ENCODE peak calls at places on chromosomes 3 and 15, in four cellular contexts. H is tibial artery, Y is adrenal gland, W is IMR-90. T is an unnamed sample.

GRCh38 chr3:139797724-139798343 is 120.1 kb upstream of the NMNAT3 start:
- DNase-seq in W (peak), Y (peak), H (no peak), T (no peak)

GRCh38 chr15:65059369-65059750 is 8.4 kb downstream of the RASL12 start:
- DNase-seq in W (no peak), H (peak), Y (no peak), T (no peak)

GRCh38 chr15:53569756-53570480 is 189.5 kb downstream of the WDR72 start:
- DNase-seq in Y (no peak), W (no peak), H (no peak), T (no peak)

GRCh38 chr3:33061782-33062181 is 35.2 kb downstream of the GLB1 start:
- DNase-seq in Y (no peak), H (no peak), W (peak), T (no peak)

GRCh38 chr3:150362515-150363302 is 45.4 kb upstream of the TSC22D2 start:
- DNase-seq in W (no peak), Y (no peak), H (no peak), T (no peak)

GRCh38 chr3:23288286-23288685 is 85.2 kb downstream of the UBE2E2 start:
- DNase-seq in H (no peak), W (peak), Y (no peak), T (no peak)

GRCh38 chr3:44991326-44991725 is 15.3 kb downstream of the EXOSC7 start:
- DNase-seq in H (no peak), Y (no peak), W (no peak), T (no peak)

GRCh38 chr3:18883553-18883952 is 264.8 kb upstream of the KCNH8 start:
- DNase-seq in Y (no peak), H (no peak), W (no peak), T (no peak)

GRCh38 chr3:101719604-101720185 is 4.7 kb upstream of the CEP97 start:
- DNase-seq in W (no peak), H (no peak), Y (no peak), T (no peak)

GRCh38 chr3:39638286-39638685 is 170.8 kb downstream of the MOBP start:
- DNase-seq in H (no peak), Y (no peak), W (no peak), T (no peak)

GRCh38 chr3:135694142-135694541 is 271.4 kb upstream of the PPP2R3A start:
- DNase-seq in W (no peak), Y (no peak), H (no peak), T (no peak)

GRCh38 chr3:64393193-64393592 is 167.9 kb upstream of the PRICKLE2 start:
- DNase-seq in H (no peak), Y (no peak), W (no peak), T (no peak)

GRCh38 chr15:38154837-38155236 is 97.8 kb upstream of the SPRED1 start:
- DNase-seq in H (no peak), Y (no peak), W (no peak), T (no peak)

GRCh38 chr15:40330368-40330836 is 6.9 kb downstream of the INAFM2 start:
- DNase-seq in W (peak), H (peak), Y (peak), T (no peak)

GRCh38 chr15:99385865-99386264 is 134.6 kb downstream of the LRRC28 start:
- DNase-seq in W (peak), H (no peak), Y (peak), T (no peak)
- TF ChIP-seq CTCF in W (no peak), H (no peak), Y (no peak), T (no peak)

GRCh38 chr3:109356442-109357155 is 19.3 kb upstream of the DPPA4 start:
- DNase-seq in H (no peak), W (no peak), Y (no peak), T (no peak)
- H3K4me3 ChIP-seq in H (no peak), W (no peak), Y (no peak), T (no peak)

GRCh38 chr3:17724122-17724521 is 18.3 kb downstream of the TBC1D5 start:
- DNase-seq in Y (no peak), W (no peak), H (no peak), T (no peak)

GRCh38 chr3:17730318-17730967 is 12.0 kb downstream of the TBC1D5 start:
- DNase-seq in H (no peak), Y (no peak), W (peak), T (no peak)

GRCh38 chr3:17724948-17725347 is 17.5 kb downstream of the TBC1D5 start:
- DNase-seq in H (no peak), Y (no peak), W (no peak), T (no peak)

DNA sequence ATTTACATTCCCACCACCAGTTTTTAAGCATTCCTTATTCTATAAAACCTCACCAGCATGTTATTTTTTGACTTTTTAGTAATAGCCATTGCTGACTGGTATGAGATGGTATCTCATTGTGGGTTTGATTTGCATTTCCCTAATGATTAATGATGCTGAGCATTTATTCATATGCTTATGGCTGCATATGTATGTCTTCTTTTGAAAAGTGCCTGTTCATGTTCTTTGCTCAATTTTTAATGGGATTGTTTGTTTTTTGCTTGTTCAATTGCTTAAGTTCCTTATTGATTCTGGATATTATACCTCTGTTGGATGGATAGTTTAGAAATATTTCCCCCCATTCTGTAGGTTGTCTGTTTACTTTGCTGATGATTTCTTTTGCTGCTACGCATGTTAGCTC is 16.1 kb downstream of the TBC1D5 start:
- DNase-seq in Y (no peak), W (no peak), H (no peak), T (no peak)
- H3K27ac ChIP-seq in Y (no peak), W (no peak), H (no peak), T (no peak)

GRCh38 chr3:134640872-134641470 is 9.9 kb downstream of the KY start:
- DNase-seq in H (no peak), Y (no peak), W (peak), T (peak)
- TF ChIP-seq CTCF in H (no peak), Y (peak), W (peak), T (no peak)

DNA sequence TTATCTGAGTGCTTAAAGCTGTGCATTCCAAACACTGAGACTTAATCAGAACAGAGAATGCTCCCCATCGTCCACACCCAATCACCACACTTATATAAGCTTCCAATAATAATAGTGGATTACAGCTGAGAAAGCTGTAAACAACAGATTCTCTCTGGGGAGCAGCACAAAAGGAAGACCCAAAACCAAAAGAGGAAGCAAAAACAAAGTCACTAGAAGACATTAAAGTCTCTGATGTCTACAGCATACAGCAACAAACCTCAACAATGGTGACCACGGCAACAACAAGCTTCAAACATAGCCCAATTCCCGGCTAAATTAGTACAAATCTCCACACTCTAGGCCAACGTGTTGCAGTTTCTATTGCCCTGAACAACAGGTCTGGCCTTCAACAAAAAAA is 37.7 kb downstream of the ZDHHC23 start:
- DNase-seq in Y (no peak), H (no peak), W (no peak), T (no peak)
- H3K4me3 ChIP-seq in Y (no peak), H (no peak), W (no peak), T (no peak)